ENCODE peak calls at places on chromosomes 2 and 18, in ten cellular contexts. U, Q, R, C, J, X, T, N, P and G are unnamed samples.

GRCh38 chr18:23032030-23032582 is 99.0 kb downstream of the RBBP8 start:
- DNase-seq in U (no peak), Q (no peak), R (no peak), C (peak; percentile 91), J (no peak), X (peak; percentile 55), T (no peak), N (peak; percentile 83), P (no peak), G (peak; percentile 94)

GRCh38 chr2:3349211-3349693 is 28.4 kb downstream of the EIPR1 start:
- DNase-seq in U (no peak), Q (no peak), R (no peak), C (no peak), J (no peak), X (peak; percentile 4), T (peak; percentile 89), N (peak; percentile 10), P (no peak), G (no peak)

GRCh38 chr2:222862068-222862914 is 1.5 kb downstream of the ACSL3 start:
- DNase-seq in U (no peak), Q (no peak), R (no peak), C (peak; percentile 56), J (no peak), X (no peak), T (no peak), N (peak; percentile 61), P (peak; percentile 41), G (no peak)

GRCh38 chr2:45596761-45597160 is 14.3 kb downstream of the SRBD1 start:
- DNase-seq in U (no peak), Q (no peak), R (no peak), C (no peak), J (no peak), X (no peak), T (no peak), N (no peak), P (no peak), G (no peak)

GRCh38 chr2:59112258-59112657 is 871.1 kb upstream of the FANCL start:
- DNase-seq in U (no peak), Q (no peak), R (no peak), C (no peak), J (no peak), X (no peak), T (no peak), N (no peak), P (no peak), G (no peak)

GRCh38 chr2:143140864-143141637 is 11.8 kb downstream of the ARHGAP15 start:
- DNase-seq in U (no peak), Q (no peak), R (no peak), C (no peak), J (no peak), X (no peak), T (no peak), N (no peak), P (no peak), G (no peak)

GRCh38 chr18:2538236-2538635 is 33.1 kb downstream of the METTL4 start:
- DNase-seq in U (no peak), Q (no peak), R (no peak), C (no peak), J (no peak), X (no peak), T (no peak), N (no peak), P (no peak), G (no peak)

GRCh38 chr2:218618102-218618860 is 10.6 kb downstream of the PLCD4 start:
- DNase-seq in U (no peak), Q (no peak), R (no peak), C (no peak), J (peak; percentile 18), X (no peak), T (no peak), N (no peak), P (no peak), G (no peak)

GRCh38 chr2:61950133-61950560 is 44.7 kb downstream of the COMMD1 start:
- DNase-seq in U (no peak), Q (no peak), R (no peak), C (no peak), J (no peak), X (no peak), T (no peak), N (no peak), P (no peak), G (no peak)

GRCh38 chr18:62812242-62812641 is 96.9 kb downstream of the PHLPP1 start:
- DNase-seq in U (no peak), Q (no peak), R (no peak), C (peak; percentile 12), J (peak; percentile 21), X (no peak), T (no peak), N (peak; percentile 66), P (peak; percentile 89), G (no peak)

GRCh38 chr18:34977787-34978532 is 63.3 kb upstream of the MAPRE2 start:
- DNase-seq in U (no peak), Q (peak; percentile 49), R (peak; percentile 84), C (no peak), J (no peak), X (no peak), T (peak; percentile 71), N (no peak), P (peak; percentile 56), G (no peak)

GRCh38 chr2:121798617-121799016 is 43.2 kb downstream of the TSN start:
- DNase-seq in U (no peak), Q (no peak), R (no peak), C (no peak), J (no peak), X (no peak), T (no peak), N (no peak), P (no peak), G (no peak)

GRCh38 chr2:83160571-83160970 is 1298.5 kb downstream of the SUCLG1 start:
- DNase-seq in U (no peak), Q (no peak), R (no peak), C (no peak), J (no peak), X (no peak), T (no peak), N (no peak), P (no peak), G (no peak)

GRCh38 chr2:226215902-226216503 is 583.6 kb downstream of the IRS1 start:
- DNase-seq in U (no peak), Q (peak; percentile 35), R (no peak), C (peak; percentile 78), J (peak; percentile 63), X (no peak), T (no peak), N (peak; percentile 62), P (peak; percentile 66), G (no peak)

GRCh38 chr2:145095641-145096435 is 575.9 kb upstream of the ZEB2 start:
- DNase-seq in U (no peak), Q (no peak), R (no peak), C (peak; percentile 76), J (no peak), X (peak; percentile 86), T (no peak), N (peak; percentile 72), P (no peak), G (peak; percentile 55)

GRCh38 chr2:181203412-181203811 is 223.0 kb downstream of the UBE2E3 start:
- DNase-seq in U (peak; percentile 21), Q (no peak), R (no peak), C (peak; percentile 81), J (no peak), X (peak; percentile 56), T (no peak), N (peak; percentile 65), P (peak; percentile 48), G (peak; percentile 88)

GRCh38 chr2:143205106-143205764 is 76.0 kb downstream of the ARHGAP15 start:
- DNase-seq in U (no peak), Q (no peak), R (no peak), C (peak; percentile 20), J (peak; percentile 23), X (no peak), T (no peak), N (peak; percentile 26), P (peak; percentile 4), G (no peak)

GRCh38 chr18:12009581-12010140 is 28.4 kb downstream of the IMPA2 start:
- DNase-seq in U (no peak), Q (no peak), R (no peak), C (no peak), J (no peak), X (no peak), T (no peak), N (no peak), P (no peak), G (no peak)